ENCODE peak calls at places on chromosomes 16 and 17, in ten cellular contexts. One of them, this sample, is unnamed.

GRCh38 chr17:44220211-44221071 is 966 bp upstream of the UBTF start:
- DNase-seq in A549: no peak
- DNase-seq in ovary: peak; percentile 48
- DNase-seq in DND-41: peak; percentile 59
- DNase-seq in PC-3: peak; percentile 48
- DNase-seq in heart left ventricle: peak; percentile 53
- DNase-seq in heart right ventricle: peak; percentile 43
- DNase-seq in thoracic aorta: no peak
- DNase-seq in gastrocnemius medialis: no peak
- DNase-seq in tibial nerve: no peak
- DNase-seq in this sample: peak; percentile 77

GRCh38 chr16:67926181-67926742 is 5.4 kb downstream of the CTRL start:
- DNase-seq in thoracic aorta: no peak
- DNase-seq in tibial nerve: peak; percentile 9
- DNase-seq in heart right ventricle: no peak
- DNase-seq in DND-41: no peak
- DNase-seq in PC-3: peak; percentile 73
- DNase-seq in gastrocnemius medialis: peak; percentile 67
- DNase-seq in heart left ventricle: no peak
- DNase-seq in A549: no peak
- DNase-seq in ovary: no peak
- DNase-seq in this sample: peak; percentile 86

GRCh38 chr17:7834554-7834890 is 505 bp downstream of the KDM6B start:
- DNase-seq in gastrocnemius medialis: peak; percentile 76
- DNase-seq in heart right ventricle: peak; percentile 71
- DNase-seq in DND-41: no peak
- DNase-seq in PC-3: no peak
- DNase-seq in ovary: peak; percentile 75
- DNase-seq in thoracic aorta: no peak
- DNase-seq in A549: peak; percentile 50
- DNase-seq in heart left ventricle: peak; percentile 76
- DNase-seq in tibial nerve: peak; percentile 63
- DNase-seq in this sample: peak; percentile 89

GRCh38 chr17:7281953-7282751 is 634 bp downstream of the SLC2A4 start:
- DNase-seq in tibial nerve: no peak
- DNase-seq in thoracic aorta: no peak
- DNase-seq in gastrocnemius medialis: peak; percentile 96
- DNase-seq in PC-3: no peak
- DNase-seq in heart left ventricle: peak; percentile 89
- DNase-seq in heart right ventricle: peak; percentile 83
- DNase-seq in ovary: peak; percentile 34
- DNase-seq in A549: no peak
- DNase-seq in DND-41: no peak
- DNase-seq in this sample: peak; percentile 86

GRCh38 chr17:80898706-80899105 is 92.9 kb upstream of the CHMP6 start:
- DNase-seq in gastrocnemius medialis: no peak
- DNase-seq in ovary: no peak
- DNase-seq in PC-3: no peak
- DNase-seq in heart left ventricle: no peak
- DNase-seq in DND-41: no peak
- DNase-seq in tibial nerve: no peak
- DNase-seq in thoracic aorta: no peak
- DNase-seq in heart right ventricle: no peak
- DNase-seq in A549: no peak
- DNase-seq in this sample: no peak

GRCh38 chr17:68759343-68760140 is 158.4 kb upstream of the FAM20A start:
- DNase-seq in heart left ventricle: peak; percentile 86
- DNase-seq in heart right ventricle: peak; percentile 88
- DNase-seq in thoracic aorta: peak; percentile 83
- DNase-seq in PC-3: peak; percentile 98
- DNase-seq in tibial nerve: peak; percentile 89
- DNase-seq in DND-41: peak; percentile 71
- DNase-seq in ovary: peak; percentile 86
- DNase-seq in A549: peak; percentile 95
- DNase-seq in gastrocnemius medialis: peak; percentile 90
- DNase-seq in this sample: peak; percentile 95

GRCh38 chr16:2437032-2437790 is 8.0 kb downstream of the CCNF start:
- DNase-seq in gastrocnemius medialis: no peak
- DNase-seq in A549: no peak
- DNase-seq in thoracic aorta: no peak
- DNase-seq in tibial nerve: no peak
- DNase-seq in PC-3: no peak
- DNase-seq in DND-41: no peak
- DNase-seq in ovary: no peak
- DNase-seq in heart left ventricle: no peak
- DNase-seq in heart right ventricle: no peak
- DNase-seq in this sample: peak; percentile 45

GRCh38 chr17:34760931-34761500 is 181.6 kb downstream of the TMEM132E start:
- DNase-seq in PC-3: no peak
- DNase-seq in heart right ventricle: no peak
- DNase-seq in gastrocnemius medialis: no peak
- DNase-seq in DND-41: no peak
- DNase-seq in ovary: no peak
- DNase-seq in tibial nerve: no peak
- DNase-seq in thoracic aorta: no peak
- DNase-seq in heart left ventricle: no peak
- DNase-seq in A549: no peak
- DNase-seq in this sample: peak; percentile 9

GRCh38 chr16:30054451-30054850 is 11.1 kb upstream of the ALDOA start:
- DNase-seq in DND-41: no peak
- DNase-seq in ovary: no peak
- DNase-seq in heart right ventricle: no peak
- DNase-seq in A549: no peak
- DNase-seq in tibial nerve: no peak
- DNase-seq in heart left ventricle: no peak
- DNase-seq in PC-3: no peak
- DNase-seq in gastrocnemius medialis: no peak
- DNase-seq in thoracic aorta: no peak
- DNase-seq in this sample: no peak

GRCh38 chr17:67283727-67284516 is 38.9 kb upstream of the HELZ start:
- DNase-seq in tibial nerve: no peak
- DNase-seq in A549: no peak
- DNase-seq in thoracic aorta: no peak
- DNase-seq in ovary: no peak
- DNase-seq in PC-3: no peak
- DNase-seq in gastrocnemius medialis: no peak
- DNase-seq in heart left ventricle: no peak
- DNase-seq in DND-41: no peak
- DNase-seq in heart right ventricle: no peak
- DNase-seq in this sample: no peak

GRCh38 chr16:66262253-66263167 is 104.0 kb upstream of the CDH5 start:
- DNase-seq in ovary: no peak
- DNase-seq in PC-3: no peak
- DNase-seq in heart left ventricle: no peak
- DNase-seq in DND-41: no peak
- DNase-seq in thoracic aorta: no peak
- DNase-seq in gastrocnemius medialis: peak; percentile 60
- DNase-seq in heart right ventricle: no peak
- DNase-seq in tibial nerve: peak; percentile 51
- DNase-seq in A549: no peak
- DNase-seq in this sample: peak; percentile 74

GRCh38 chr16:66263973-66264310 is 102.5 kb upstream of the CDH5 start:
- DNase-seq in heart right ventricle: no peak
- DNase-seq in tibial nerve: no peak
- DNase-seq in heart left ventricle: no peak
- DNase-seq in DND-41: no peak
- DNase-seq in gastrocnemius medialis: no peak
- DNase-seq in thoracic aorta: no peak
- DNase-seq in ovary: no peak
- DNase-seq in PC-3: no peak
- DNase-seq in A549: no peak
- DNase-seq in this sample: no peak

GRCh38 chr16:66260522-66261290 is 105.8 kb upstream of the CDH5 start:
- DNase-seq in tibial nerve: no peak
- DNase-seq in A549: no peak
- DNase-seq in ovary: no peak
- DNase-seq in thoracic aorta: no peak
- DNase-seq in gastrocnemius medialis: no peak
- DNase-seq in heart left ventricle: no peak
- DNase-seq in heart right ventricle: no peak
- DNase-seq in PC-3: no peak
- DNase-seq in DND-41: no peak
- DNase-seq in this sample: no peak

GRCh38 chr16:66263168-66263972 is 103.1 kb upstream of the CDH5 start:
- DNase-seq in DND-41: no peak
- DNase-seq in tibial nerve: no peak
- DNase-seq in PC-3: no peak
- DNase-seq in gastrocnemius medialis: no peak
- DNase-seq in heart right ventricle: no peak
- DNase-seq in thoracic aorta: no peak
- DNase-seq in A549: no peak
- DNase-seq in ovary: no peak
- DNase-seq in heart left ventricle: no peak
- DNase-seq in this sample: no peak

GRCh38 chr16:66261826-66262225 is 104.7 kb upstream of the CDH5 start:
- DNase-seq in ovary: no peak
- DNase-seq in thoracic aorta: no peak
- DNase-seq in tibial nerve: no peak
- DNase-seq in gastrocnemius medialis: no peak
- DNase-seq in DND-41: no peak
- DNase-seq in heart right ventricle: no peak
- DNase-seq in heart left ventricle: no peak
- DNase-seq in PC-3: no peak
- DNase-seq in A549: no peak
- DNase-seq in this sample: no peak
- H3K27ac ChIP-seq in ovary: no peak overlapping the region
- H3K27ac ChIP-seq in thoracic aorta: no peak overlapping the region
- H3K27ac ChIP-seq in tibial nerve: no peak overlapping the region
- H3K27ac ChIP-seq in gastrocnemius medialis: no peak overlapping the region
- H3K27ac ChIP-seq in DND-41: no peak overlapping the region
- H3K27ac ChIP-seq in heart right ventricle: no peak overlapping the region
- H3K27ac ChIP-seq in heart left ventricle: no peak overlapping the region
- H3K27ac ChIP-seq in PC-3: no peak overlapping the region
- H3K27ac ChIP-seq in A549: no peak overlapping the region
- H3K27ac ChIP-seq in this sample: no peak overlapping the region

DNA sequence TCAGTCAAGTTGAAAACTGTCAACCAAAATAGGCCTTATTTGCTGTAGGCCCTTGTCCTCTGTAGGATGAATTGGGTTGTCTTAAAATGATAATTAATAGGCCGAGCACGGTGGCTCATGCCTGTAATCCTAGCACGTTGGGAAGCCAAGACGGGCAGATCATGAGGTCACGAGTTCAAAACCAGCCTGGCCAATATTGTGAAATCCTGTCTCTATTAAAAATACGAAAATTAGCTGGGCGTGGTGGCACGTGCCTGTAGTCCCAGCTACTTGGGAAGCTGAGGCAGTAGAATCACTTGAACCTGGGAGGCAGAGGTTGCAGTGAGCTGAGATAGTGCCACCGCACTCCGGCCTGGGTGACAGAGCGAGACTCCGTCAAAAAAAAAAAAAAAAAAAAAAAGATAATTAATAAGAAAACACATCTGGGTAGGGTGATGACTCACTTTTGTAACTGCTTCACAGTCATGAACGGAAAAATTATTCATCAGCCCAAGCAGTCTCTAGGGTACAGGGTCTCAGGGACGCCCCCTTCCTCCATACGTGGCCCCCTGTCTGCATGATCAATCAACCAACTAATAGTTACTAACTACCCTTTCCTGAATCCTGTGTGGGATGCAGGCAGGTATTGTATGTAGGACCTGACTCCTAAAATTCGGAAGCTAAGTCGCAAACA is 137.0 kb upstream of the RCVRN start:
- DNase-seq in tibial nerve: no peak
- DNase-seq in heart left ventricle: no peak
- DNase-seq in DND-41: no peak
- DNase-seq in PC-3: no peak
- DNase-seq in heart right ventricle: no peak
- DNase-seq in A549: no peak
- DNase-seq in thoracic aorta: no peak
- DNase-seq in ovary: no peak
- DNase-seq in gastrocnemius medialis: no peak
- DNase-seq in this sample: no peak
- H3K4me3 ChIP-seq in tibial nerve: no peak overlapping the region
- H3K4me3 ChIP-seq in heart left ventricle: no peak overlapping the region
- H3K4me3 ChIP-seq in DND-41: no peak overlapping the region
- H3K4me3 ChIP-seq in PC-3: no peak overlapping the region
- H3K4me3 ChIP-seq in heart right ventricle: no peak overlapping the region
- H3K4me3 ChIP-seq in A549: no peak overlapping the region
- H3K4me3 ChIP-seq in thoracic aorta: no peak overlapping the region
- H3K4me3 ChIP-seq in ovary: no peak overlapping the region
- H3K4me3 ChIP-seq in gastrocnemius medialis: no peak overlapping the region
- H3K4me3 ChIP-seq in this sample: no peak overlapping the region

DNA sequence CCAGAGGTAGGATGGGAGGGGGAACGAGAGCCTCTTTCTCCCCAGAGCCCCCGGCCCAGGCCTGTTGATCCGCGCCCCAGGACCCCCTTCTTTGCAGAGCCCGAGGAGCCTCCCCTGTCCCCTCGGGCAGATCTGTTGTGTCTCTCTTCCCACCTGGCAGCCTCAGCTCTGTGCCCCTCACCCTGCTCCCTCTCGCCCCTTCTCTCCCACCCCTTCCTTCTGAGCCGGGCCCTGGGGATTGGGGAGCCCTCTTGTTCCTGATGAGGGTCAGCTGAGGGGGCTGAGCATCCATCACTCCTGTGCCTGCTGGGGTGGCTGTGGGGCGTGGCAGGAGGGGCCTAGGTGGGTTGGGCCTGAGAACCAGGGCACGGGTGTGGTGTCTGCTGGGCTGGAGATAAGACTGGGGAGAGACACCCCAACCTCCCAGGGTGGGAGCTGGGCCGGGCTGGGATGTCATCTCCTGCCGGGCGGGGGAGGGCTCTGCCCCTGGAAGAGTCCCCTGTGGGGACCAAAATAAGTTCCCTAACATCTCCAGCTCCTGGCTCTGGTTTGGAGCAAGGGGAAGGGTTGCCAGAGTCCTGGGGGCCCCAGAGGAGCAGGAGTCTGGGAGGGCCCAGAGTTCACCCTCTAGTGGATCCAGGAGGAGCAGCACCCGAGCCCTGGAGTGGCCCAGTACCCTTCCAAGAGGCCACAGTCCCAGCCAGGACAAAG is 65.4 kb downstream of the MRC2 start:
- DNase-seq in heart right ventricle: no peak
- DNase-seq in thoracic aorta: no peak
- DNase-seq in heart left ventricle: peak; percentile 35
- DNase-seq in DND-41: no peak
- DNase-seq in tibial nerve: no peak
- DNase-seq in gastrocnemius medialis: no peak
- DNase-seq in A549: peak; percentile 58
- DNase-seq in PC-3: peak; percentile 50
- DNase-seq in ovary: no peak
- DNase-seq in this sample: no peak
- TF ChIP-seq CTCF in heart right ventricle: no peak
- TF ChIP-seq CTCF in thoracic aorta: peak; percentile 32
- TF ChIP-seq CTCF in heart left ventricle: peak; percentile 22
- TF ChIP-seq CTCF in DND-41: peak; percentile 41
- TF ChIP-seq CTCF in tibial nerve: peak; percentile 16
- TF ChIP-seq CTCF in gastrocnemius medialis: no peak
- TF ChIP-seq CTCF in A549: peak; percentile 47
- TF ChIP-seq CTCF in PC-3: peak; percentile 72
- TF ChIP-seq CTCF in ovary: no peak
- TF ChIP-seq CTCF in this sample: peak; percentile 15

GRCh38 chr16:6031567-6031966 is 934.0 kb upstream of the EEF2KMT start:
- DNase-seq in heart left ventricle: no peak
- DNase-seq in PC-3: no peak
- DNase-seq in thoracic aorta: no peak
- DNase-seq in heart right ventricle: no peak
- DNase-seq in ovary: no peak
- DNase-seq in gastrocnemius medialis: no peak
- DNase-seq in A549: no peak
- DNase-seq in tibial nerve: no peak
- DNase-seq in DND-41: no peak
- DNase-seq in this sample: no peak
- H3K27ac ChIP-seq in heart left ventricle: no peak overlapping the region
- H3K27ac ChIP-seq in PC-3: no peak overlapping the region
- H3K27ac ChIP-seq in thoracic aorta: no peak overlapping the region
- H3K27ac ChIP-seq in heart right ventricle: no peak overlapping the region
- H3K27ac ChIP-seq in ovary: no peak overlapping the region
- H3K27ac ChIP-seq in gastrocnemius medialis: no peak overlapping the region
- H3K27ac ChIP-seq in A549: no peak overlapping the region
- H3K27ac ChIP-seq in tibial nerve: no peak overlapping the region
- H3K27ac ChIP-seq in DND-41: no peak overlapping the region
- H3K27ac ChIP-seq in this sample: no peak overlapping the region

GRCh38 chr16:49855822-49856740 is at the start of gene ZNF423:
- DNase-seq in thoracic aorta: no peak
- DNase-seq in PC-3: no peak
- DNase-seq in tibial nerve: no peak
- DNase-seq in heart right ventricle: no peak
- DNase-seq in ovary: peak; percentile 56
- DNase-seq in DND-41: peak; percentile 25
- DNase-seq in gastrocnemius medialis: peak; percentile 26
- DNase-seq in A549: no peak
- DNase-seq in heart left ventricle: no peak
- DNase-seq in this sample: no peak
- H3K4me3 ChIP-seq in thoracic aorta: peak within 1 kb of the TSS; percentile 97
- H3K4me3 ChIP-seq in PC-3: peak within 1 kb of the TSS; percentile 63
- H3K4me3 ChIP-seq in tibial nerve: peak within 1 kb of the TSS; percentile 77
- H3K4me3 ChIP-seq in heart right ventricle: peak within 1 kb of the TSS; percentile 80
- H3K4me3 ChIP-seq in ovary: peak within 1 kb of the TSS; percentile 85
- H3K4me3 ChIP-seq in DND-41: peak within 1 kb of the TSS; percentile 62
- H3K4me3 ChIP-seq in gastrocnemius medialis: peak within 1 kb of the TSS; percentile 71
- H3K4me3 ChIP-seq in A549: peak within 1 kb of the TSS; percentile 97
- H3K4me3 ChIP-seq in heart left ventricle: peak within 1 kb of the TSS; percentile 79
- H3K4me3 ChIP-seq in this sample: peak within 1 kb of the TSS; percentile 74